ENCODE peak calls at places on chromosomes 13 and 19, in six cellular contexts. One of them, this sample, is unnamed. For H3K36me3, the result is how much of the 10 kb centered on the place peaks cover.

GRCh38 chr19:48511800-48512503 is at the start of gene LMTK3:
- DNase-seq in breast epithelium: no peak
- DNase-seq in uterus: no peak
- DNase-seq in left ventricle myocardium inferior: no peak
- DNase-seq in tibial artery: no peak
- DNase-seq in stomach: no peak
- DNase-seq in this sample: peak

GRCh38 chr19:52065399-52065798 is 16.8 kb upstream of the ZNF432 start:
- DNase-seq in stomach: no peak
- DNase-seq in uterus: no peak
- DNase-seq in left ventricle myocardium inferior: no peak
- DNase-seq in breast epithelium: no peak
- DNase-seq in tibial artery: no peak
- DNase-seq in this sample: no peak

GRCh38 chr19:50633359-50633758 is 6.3 kb downstream of the SYT3 start:
- DNase-seq in stomach: no peak
- DNase-seq in tibial artery: no peak
- DNase-seq in breast epithelium: no peak
- DNase-seq in uterus: no peak
- DNase-seq in left ventricle myocardium inferior: no peak
- DNase-seq in this sample: no peak

GRCh38 chr13:92657565-92657964 is 569.0 kb upstream of the GPC6 start:
- DNase-seq in uterus: no peak
- DNase-seq in breast epithelium: no peak
- DNase-seq in left ventricle myocardium inferior: no peak
- DNase-seq in tibial artery: no peak
- DNase-seq in stomach: no peak
- DNase-seq in this sample: no peak

GRCh38 chr13:79405501-79405830 is 589 bp downstream of the RBM26 start:
- DNase-seq in breast epithelium: no peak
- DNase-seq in stomach: no peak
- DNase-seq in uterus: no peak
- DNase-seq in left ventricle myocardium inferior: no peak
- DNase-seq in tibial artery: no peak
- DNase-seq in this sample: peak

GRCh38 chr19:58563034-58563573 is 4.7 kb upstream of the UBE2M start:
- DNase-seq in tibial artery: no peak
- DNase-seq in stomach: peak
- DNase-seq in uterus: peak
- DNase-seq in left ventricle myocardium inferior: peak
- DNase-seq in breast epithelium: no peak
- DNase-seq in this sample: peak

GRCh38 chr19:5897189-5897969 is 6.2 kb downstream of the NDUFA11 start:
- DNase-seq in left ventricle myocardium inferior: no peak
- DNase-seq in tibial artery: no peak
- DNase-seq in stomach: no peak
- DNase-seq in breast epithelium: no peak
- DNase-seq in uterus: no peak
- DNase-seq in this sample: no peak

GRCh38 chr19:50320596-50320995 is 8.6 kb downstream of the KCNC3 start:
- DNase-seq in breast epithelium: no peak
- DNase-seq in tibial artery: no peak
- DNase-seq in stomach: no peak
- DNase-seq in uterus: no peak
- DNase-seq in left ventricle myocardium inferior: no peak
- DNase-seq in this sample: no peak

GRCh38 chr13:97141564-97142005 is 80.5 kb upstream of the MBNL2 start:
- DNase-seq in uterus: peak
- DNase-seq in breast epithelium: no peak
- DNase-seq in tibial artery: peak
- DNase-seq in stomach: peak
- DNase-seq in left ventricle myocardium inferior: no peak
- DNase-seq in this sample: no peak

GRCh38 chr19:5156231-5156986 is 184.2 kb downstream of the PTPRS start:
- DNase-seq in breast epithelium: no peak
- DNase-seq in uterus: no peak
- DNase-seq in left ventricle myocardium inferior: no peak
- DNase-seq in stomach: no peak
- DNase-seq in tibial artery: no peak
- DNase-seq in this sample: no peak

GRCh38 chr13:41054212-41054877 is 7.0 kb upstream of the WBP4 start:
- DNase-seq in breast epithelium: no peak
- DNase-seq in stomach: no peak
- DNase-seq in left ventricle myocardium inferior: no peak
- DNase-seq in uterus: no peak
- DNase-seq in tibial artery: no peak
- DNase-seq in this sample: no peak

GRCh38 chr13:28723806-28724205 is 5.0 kb upstream of the SLC46A3 start:
- DNase-seq in uterus: no peak
- DNase-seq in left ventricle myocardium inferior: no peak
- DNase-seq in breast epithelium: no peak
- DNase-seq in stomach: no peak
- DNase-seq in tibial artery: no peak
- DNase-seq in this sample: no peak

GRCh38 chr19:12293771-12294307 is 844 bp downstream of the ZNF44 start:
- DNase-seq in uterus: peak
- DNase-seq in breast epithelium: peak
- DNase-seq in tibial artery: peak
- DNase-seq in stomach: peak
- DNase-seq in left ventricle myocardium inferior: peak
- DNase-seq in this sample: peak

GRCh38 chr13:79995334-79995733 is 345.6 kb downstream of the SPRY2 start:
- DNase-seq in stomach: no peak
- DNase-seq in uterus: no peak
- DNase-seq in breast epithelium: no peak
- DNase-seq in tibial artery: no peak
- DNase-seq in left ventricle myocardium inferior: no peak
- DNase-seq in this sample: no peak

GRCh38 chr19:13132471-13133166 is 14.6 kb downstream of the NACC1 start:
- DNase-seq in breast epithelium: no peak
- DNase-seq in stomach: no peak
- DNase-seq in uterus: no peak
- DNase-seq in tibial artery: no peak
- DNase-seq in left ventricle myocardium inferior: no peak
- DNase-seq in this sample: peak

GRCh38 chr13:46783504-46783903 is 13.5 kb downstream of the ESD start:
- DNase-seq in tibial artery: no peak
- DNase-seq in left ventricle myocardium inferior: no peak
- DNase-seq in breast epithelium: no peak
- DNase-seq in uterus: no peak
- DNase-seq in stomach: no peak
- DNase-seq in this sample: no peak
- H3K36me3 ChIP-seq in tibial artery: half or more
- H3K36me3 ChIP-seq in left ventricle myocardium inferior: half or more
- H3K36me3 ChIP-seq in breast epithelium: under half
- H3K36me3 ChIP-seq in uterus: under half
- H3K36me3 ChIP-seq in stomach: under half
- H3K36me3 ChIP-seq in this sample: half or more

GRCh38 chr13:109275848-109276247 is 510.5 kb downstream of the IRS2 start:
- DNase-seq in breast epithelium: no peak
- DNase-seq in uterus: no peak
- DNase-seq in tibial artery: no peak
- DNase-seq in left ventricle myocardium inferior: no peak
- DNase-seq in stomach: no peak
- DNase-seq in this sample: no peak
- TF ChIP-seq CTCF in breast epithelium: no peak
- TF ChIP-seq CTCF in uterus: no peak
- TF ChIP-seq CTCF in tibial artery: no peak
- TF ChIP-seq CTCF in left ventricle myocardium inferior: no peak
- TF ChIP-seq CTCF in stomach: peak
- TF ChIP-seq CTCF in this sample: no peak

GRCh38 chr13:32047088-32047487 is 15.5 kb downstream of the FRY start:
- DNase-seq in tibial artery: no peak
- DNase-seq in stomach: no peak
- DNase-seq in uterus: no peak
- DNase-seq in breast epithelium: no peak
- DNase-seq in left ventricle myocardium inferior: no peak
- DNase-seq in this sample: no peak

GRCh38 chr13:32045537-32045936 is 14.0 kb downstream of the FRY start:
- DNase-seq in stomach: no peak
- DNase-seq in breast epithelium: no peak
- DNase-seq in left ventricle myocardium inferior: no peak
- DNase-seq in uterus: no peak
- DNase-seq in tibial artery: no peak
- DNase-seq in this sample: no peak

GRCh38 chr13:32048816-32049215 is 17.2 kb downstream of the FRY start:
- DNase-seq in left ventricle myocardium inferior: no peak
- DNase-seq in breast epithelium: no peak
- DNase-seq in tibial artery: no peak
- DNase-seq in uterus: no peak
- DNase-seq in stomach: no peak
- DNase-seq in this sample: no peak

GRCh38 chr13:32047796-32048195 is 16.2 kb downstream of the FRY start:
- DNase-seq in left ventricle myocardium inferior: no peak
- DNase-seq in tibial artery: no peak
- DNase-seq in uterus: no peak
- DNase-seq in stomach: no peak
- DNase-seq in breast epithelium: no peak
- DNase-seq in this sample: no peak

DNA sequence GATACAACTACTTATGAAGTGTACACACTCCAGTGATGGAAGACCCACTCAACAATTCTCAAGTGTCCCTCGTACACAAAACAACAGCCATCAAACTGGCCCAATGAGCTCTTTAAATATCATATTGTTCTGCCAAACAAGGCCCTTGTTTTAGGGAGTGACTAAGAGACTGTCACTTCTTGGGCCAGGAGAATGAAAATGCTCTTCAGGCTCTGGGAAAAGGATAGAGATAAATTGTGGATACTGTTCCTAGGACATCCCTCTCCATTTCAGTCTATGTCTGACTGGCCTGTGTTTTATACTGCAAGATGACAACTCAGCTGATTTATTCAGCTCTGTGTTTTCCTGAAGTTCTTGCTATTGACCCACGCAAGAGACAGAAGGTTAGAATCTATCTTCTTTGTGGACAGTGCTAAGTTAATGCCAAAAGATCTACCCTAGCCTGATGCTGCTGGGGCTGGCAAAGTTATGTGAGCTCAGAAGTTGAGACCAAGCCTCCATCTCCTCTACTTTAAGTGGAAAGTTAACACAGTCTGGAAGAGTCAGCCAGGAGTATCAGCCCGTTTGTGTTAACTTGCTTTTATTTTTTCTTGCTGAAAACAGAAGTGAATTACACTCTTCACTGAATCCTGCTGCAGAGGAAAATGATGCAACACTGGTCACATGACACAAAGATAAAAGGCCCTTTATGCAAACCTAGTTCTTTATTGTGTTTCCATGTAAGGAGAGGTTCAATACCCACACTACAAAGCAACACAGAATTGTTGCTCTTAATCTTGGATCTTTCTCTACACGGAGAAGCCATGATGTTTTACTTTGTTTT is 14.6 kb downstream of the FRY start:
- DNase-seq in stomach: no peak
- DNase-seq in breast epithelium: no peak
- DNase-seq in uterus: no peak
- DNase-seq in tibial artery: no peak
- DNase-seq in left ventricle myocardium inferior: no peak
- DNase-seq in this sample: no peak
- H3K27ac ChIP-seq in stomach: no peak
- H3K27ac ChIP-seq in breast epithelium: peak
- H3K27ac ChIP-seq in uterus: peak
- H3K27ac ChIP-seq in tibial artery: peak
- H3K27ac ChIP-seq in left ventricle myocardium inferior: peak
- H3K27ac ChIP-seq in this sample: no peak

GRCh38 chr13:51370116-51370515 is 30.6 kb downstream of the SERPINE3 start:
- DNase-seq in breast epithelium: no peak
- DNase-seq in tibial artery: no peak
- DNase-seq in uterus: no peak
- DNase-seq in left ventricle myocardium inferior: no peak
- DNase-seq in stomach: no peak
- DNase-seq in this sample: no peak
- H3K36me3 ChIP-seq in breast epithelium: under half
- H3K36me3 ChIP-seq in tibial artery: half or more
- H3K36me3 ChIP-seq in uterus: under half
- H3K36me3 ChIP-seq in left ventricle myocardium inferior: half or more
- H3K36me3 ChIP-seq in stomach: under half
- H3K36me3 ChIP-seq in this sample: under half

DNA sequence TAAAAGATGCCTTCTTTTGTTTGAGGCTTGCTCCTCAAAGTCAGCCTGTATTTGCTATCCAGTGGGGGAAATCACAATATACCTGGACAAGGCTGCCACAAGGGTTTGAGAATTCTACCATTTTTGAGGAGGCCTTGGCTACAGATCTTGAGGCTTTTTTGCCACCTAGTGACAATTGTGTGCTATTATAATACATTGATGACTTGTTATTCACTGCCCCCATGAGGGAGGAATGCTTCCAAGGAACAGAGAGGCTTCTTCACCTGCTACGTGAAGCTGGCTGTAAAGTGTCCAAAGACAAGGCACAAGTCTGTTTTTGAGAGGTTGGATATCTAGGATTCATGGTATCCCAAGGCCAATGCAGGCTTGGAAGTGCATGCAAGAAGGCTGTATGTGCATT is 72.5 kb downstream of the ZNF708 start:
- DNase-seq in tibial artery: no peak
- DNase-seq in stomach: no peak
- DNase-seq in uterus: no peak
- DNase-seq in breast epithelium: no peak
- DNase-seq in left ventricle myocardium inferior: no peak
- DNase-seq in this sample: no peak
- TF ChIP-seq CTCF in tibial artery: no peak
- TF ChIP-seq CTCF in stomach: peak
- TF ChIP-seq CTCF in uterus: no peak
- TF ChIP-seq CTCF in breast epithelium: peak
- TF ChIP-seq CTCF in left ventricle myocardium inferior: peak
- TF ChIP-seq CTCF in this sample: no peak